ENCODE peak calls at places on chromosomes 3 and 15, in eight cellular contexts. P is HFF-Myc, A is AG09309, T is transverse colon, M is MM.1S, L is SK-N-SH, G is left lung, Z is sigmoid colon. S is an unnamed sample.

GRCh38 chr15:60346077-60346476 is 51.7 kb downstream of the ANXA2 start:
- DNase-seq in P (no peak), T (no peak), Z (no peak), M (no peak), L (no peak), G (no peak), A (no peak), S (no peak)

GRCh38 chr15:81191701-81192100 is 5.0 kb upstream of the IL16 start:
- DNase-seq in G (no peak), M (no peak), T (no peak), L (no peak), A (no peak), Z (no peak), P (no peak), S (no peak)

GRCh38 chr15:39144051-39144450 is 436.8 kb upstream of the THBS1 start:
- DNase-seq in A (no peak), G (no peak), P (no peak), Z (no peak), M (no peak), T (no peak), L (no peak), S (no peak)

GRCh38 chr15:39075311-39075710 is 505.6 kb upstream of the THBS1 start:
- DNase-seq in Z (no peak), P (no peak), G (no peak), M (no peak), L (no peak), A (peak), T (no peak), S (no peak)

GRCh38 chr15:65964792-65965433 is 95.6 kb downstream of the RAB11A start:
- DNase-seq in A (no peak), T (no peak), G (no peak), P (no peak), L (no peak), M (no peak), Z (no peak), S (no peak)

GRCh38 chr3:149273096-149273751 is 51.6 kb upstream of the CP start:
- DNase-seq in A (peak), G (no peak), L (peak), T (peak), P (peak), M (peak), Z (no peak), S (peak)

GRCh38 chr3:122992628-122993570 is 34.7 kb downstream of the SEMA5B start:
- DNase-seq in L (peak), T (no peak), A (no peak), G (no peak), P (no peak), M (no peak), Z (peak), S (no peak)

GRCh38 chr3:112132975-112133448 is at the start of gene GCSAM:
- DNase-seq in G (peak), P (no peak), Z (peak), L (no peak), M (peak), T (peak), A (no peak), S (no peak)

GRCh38 chr15:77266708-77267387 is 153.1 kb downstream of the PEAK1 start:
- DNase-seq in Z (no peak), T (no peak), L (no peak), A (peak), G (no peak), M (no peak), P (no peak), S (no peak)

GRCh38 chr3:129026728-129027543 is 25.8 kb downstream of the EFCC1 start:
- DNase-seq in M (peak), G (peak), T (peak), L (peak), A (peak), Z (peak), P (no peak), S (peak)

GRCh38 chr3:117549716-117550115 is 840.1 kb downstream of the TUSC7 start:
- DNase-seq in G (no peak), M (no peak), T (no peak), A (no peak), P (no peak), Z (no peak), L (no peak), S (no peak)

GRCh38 chr3:13346481-13347389 is 73.4 kb downstream of the NUP210 start:
- DNase-seq in T (peak), A (no peak), M (no peak), P (no peak), Z (no peak), G (peak), L (peak), S (no peak)

GRCh38 chr3:93907132-93907531 is 66.6 kb downstream of the PROS1 start:
- DNase-seq in Z (no peak), M (no peak), L (no peak), A (no peak), T (no peak), P (no peak), G (no peak), S (no peak)

GRCh38 chr15:100667405-100668320 is 65.3 kb downstream of the ASB7 start:
- DNase-seq in Z (peak), A (no peak), M (no peak), P (no peak), L (peak), G (peak), T (peak), S (no peak)

GRCh38 chr3:69020424-69020823 is 6.9 kb upstream of the EOGT start:
- DNase-seq in P (no peak), A (no peak), T (no peak), Z (no peak), G (no peak), M (peak), L (no peak), S (no peak)

GRCh38 chr3:51953445-51953844 is 1.7 kb upstream of the GPR62 start:
- DNase-seq in G (no peak), M (no peak), A (peak), Z (no peak), T (no peak), P (no peak), L (no peak), S (no peak)

GRCh38 chr3:37952564-37952963 is 38.0 kb upstream of the VILL start:
- DNase-seq in M (no peak), L (no peak), Z (no peak), A (no peak), G (no peak), T (no peak), P (no peak), S (no peak)

GRCh38 chr3:150421799-150422548 is 13.9 kb downstream of the TSC22D2 start:
- DNase-seq in P (no peak), G (no peak), T (no peak), Z (no peak), L (peak), M (no peak), A (no peak), S (no peak)

GRCh38 chr3:126926684-126927404 is 56.1 kb upstream of the PLXNA1 start:
- DNase-seq in L (no peak), G (peak), M (no peak), P (no peak), T (no peak), Z (peak), A (peak), S (no peak)

GRCh38 chr3:170826047-170826446 is 43.9 kb downstream of the RPL22L1 start:
- DNase-seq in L (no peak), G (no peak), Z (no peak), M (no peak), P (no peak), T (no peak), A (no peak), S (no peak)

GRCh38 chr3:135908737-135909136 is 56.8 kb upstream of the PPP2R3A start:
- DNase-seq in G (no peak), T (no peak), L (no peak), A (no peak), M (no peak), Z (no peak), P (no peak), S (no peak)

GRCh38 chr15:78671626-78672211 is 30.7 kb upstream of the CHRNB4 start:
- DNase-seq in Z (no peak), T (no peak), L (peak), G (no peak), P (no peak), M (no peak), A (no peak), S (no peak)

GRCh38 chr15:84982301-84982920 is 755 bp downstream of the PDE8A start:
- DNase-seq in M (no peak), G (peak), P (no peak), A (no peak), T (peak), Z (peak), L (no peak), S (peak)

GRCh38 chr3:8856721-8857120 is 87.3 kb upstream of the OXTR start:
- DNase-seq in P (no peak), L (no peak), Z (no peak), M (no peak), T (no peak), A (no peak), G (no peak), S (no peak)

GRCh38 chr3:86708908-86709307 is 282.0 kb downstream of the VGLL3 start:
- DNase-seq in G (no peak), M (no peak), T (no peak), A (no peak), L (no peak), P (no peak), Z (no peak), S (no peak)

GRCh38 chr15:90002428-90002844 is 1.3 kb downstream of the ZNF710 start:
- DNase-seq in G (peak), L (peak), P (no peak), Z (peak), A (no peak), T (peak), M (peak), S (no peak)

GRCh38 chr3:108546249-108546648 is 35.9 kb upstream of the MYH15 start:
- DNase-seq in L (no peak), P (no peak), M (no peak), T (no peak), Z (no peak), A (no peak), G (no peak), S (no peak)
- H3K4me3 ChIP-seq in L (no peak), P (no peak), M (no peak), T (no peak), Z (no peak), A (no peak), G (no peak), S (peak)

DNA sequence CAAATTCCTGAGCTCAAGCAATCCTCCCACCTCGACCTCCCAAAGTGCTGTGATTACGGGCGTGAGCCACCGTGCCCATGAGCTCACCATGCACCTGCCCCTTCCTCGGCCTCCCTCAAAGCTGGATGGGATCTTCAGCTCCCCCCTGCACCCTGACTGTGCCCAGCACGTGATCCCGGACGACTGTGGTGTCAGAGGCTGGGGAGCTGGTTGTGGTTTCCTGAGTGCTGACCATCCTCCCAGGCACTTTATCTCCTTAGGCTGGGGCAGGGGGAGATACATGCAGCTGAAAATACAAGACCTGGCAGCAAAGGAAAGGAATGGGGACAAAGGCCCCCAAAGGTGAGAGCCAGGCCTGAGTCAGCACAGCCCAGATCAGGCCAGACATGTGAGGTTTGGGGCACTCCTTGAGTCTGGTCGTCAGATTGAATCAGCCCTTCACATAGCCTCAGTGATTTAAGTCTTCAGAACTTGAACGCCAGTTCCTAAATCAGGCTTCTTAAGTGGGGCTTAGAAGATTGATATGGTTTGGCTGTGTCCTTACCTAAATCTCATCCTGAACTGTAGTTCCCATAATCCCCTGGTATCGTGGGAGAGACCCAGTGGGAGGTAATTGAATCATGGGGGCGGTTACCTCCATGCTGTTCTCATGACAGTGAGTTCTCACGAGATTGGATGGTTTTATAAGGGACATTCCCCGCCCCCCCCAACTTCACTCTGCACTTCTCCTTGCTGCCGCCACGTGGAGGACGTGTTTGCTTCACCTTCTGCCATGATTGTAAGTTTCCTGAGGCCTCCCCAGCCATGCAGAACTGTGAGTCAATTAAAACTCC is 35.8 kb downstream of the PRKCD start:
- DNase-seq in G (no peak), A (no peak), Z (no peak), L (peak), T (peak), M (peak), P (peak), S (no peak)
- TF ChIP-seq CTCF in G (no peak), A (no peak), Z (no peak), L (no peak), T (no peak), M (peak), P (no peak), S (no peak)

GRCh38 chr3:12285003-12285555 is 3.8 kb upstream of the PPARG start:
- DNase-seq in Z (no peak), M (no peak), A (no peak), P (no peak), G (no peak), T (no peak), L (no peak), S (no peak)

GRCh38 chr3:12279591-12280326 is 9.1 kb upstream of the PPARG start:
- DNase-seq in A (no peak), Z (no peak), T (no peak), M (no peak), P (no peak), L (no peak), G (no peak), S (no peak)

GRCh38 chr3:12284591-12284990 is 4.3 kb upstream of the PPARG start:
- DNase-seq in P (no peak), Z (no peak), A (no peak), T (no peak), L (no peak), M (no peak), G (no peak), S (no peak)

GRCh38 chr3:12275974-12276373 is 12.9 kb upstream of the PPARG start:
- DNase-seq in M (no peak), L (no peak), T (no peak), P (no peak), Z (no peak), G (no peak), A (no peak), S (no peak)

DNA sequence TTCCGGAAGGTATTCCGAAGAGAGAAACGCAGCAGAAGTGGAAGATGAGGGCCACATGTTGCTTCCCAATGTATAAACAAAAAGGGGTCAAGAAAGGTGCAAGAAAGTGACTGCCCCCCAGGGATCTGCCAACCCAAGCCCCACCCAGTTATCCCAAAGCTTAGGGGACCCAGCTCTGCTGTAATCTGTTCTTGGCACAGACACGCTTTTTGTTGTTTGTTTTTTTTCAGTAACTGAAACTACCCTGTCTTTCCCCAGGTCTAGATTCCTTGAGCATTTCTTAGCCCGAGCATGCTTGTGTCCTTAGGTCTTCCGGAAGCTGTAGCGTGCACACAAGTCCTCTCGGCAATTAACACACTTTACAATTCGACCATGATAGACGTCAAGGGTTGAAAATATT is 8.5 kb upstream of the PPARG start:
- DNase-seq in L (no peak), A (no peak), T (no peak), G (no peak), Z (no peak), M (no peak), P (no peak), S (no peak)
- H3K4me3 ChIP-seq in L (no peak), A (no peak), T (no peak), G (no peak), Z (no peak), M (no peak), P (no peak), S (no peak)

DNA sequence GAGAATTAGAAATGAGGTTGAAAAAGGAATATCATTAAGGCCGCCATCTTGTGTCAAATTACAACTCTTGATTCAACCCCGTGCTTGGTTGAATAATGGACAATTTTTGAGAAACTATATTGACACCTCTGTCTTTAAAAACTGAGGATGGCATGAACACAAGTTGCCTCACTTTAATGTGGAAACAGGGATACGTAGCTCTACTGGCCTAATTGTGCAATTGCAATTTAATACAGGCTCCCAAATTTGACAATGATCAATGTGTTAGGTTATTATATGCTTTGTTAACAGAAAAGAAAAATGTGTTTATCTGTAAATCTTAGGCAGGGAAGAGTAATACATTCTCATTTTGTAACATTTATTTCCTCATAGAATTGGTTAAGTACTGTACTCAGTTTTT is 77.1 kb upstream of the MCTP2 start:
- DNase-seq in L (no peak), G (no peak), A (no peak), T (no peak), M (no peak), Z (no peak), P (no peak), S (no peak)
- TF ChIP-seq CTCF in L (peak), G (no peak), A (no peak), T (no peak), M (no peak), Z (no peak), P (no peak), S (no peak)

GRCh38 chr3:143644370-143645089 is 203.7 kb downstream of the SLC9A9 start:
- DNase-seq in L (peak), P (peak), Z (no peak), A (peak), M (peak), T (peak), G (peak), S (peak)
- H3K4me3 ChIP-seq in L (no peak), P (no peak), Z (no peak), A (no peak), M (no peak), T (no peak), G (no peak), S (peak)

GRCh38 chr3:179876440-179876839 is 160.3 kb downstream of the PEX5L start:
- DNase-seq in P (no peak), M (no peak), A (no peak), L (no peak), Z (no peak), T (no peak), G (no peak), S (no peak)
- TF ChIP-seq CTCF in P (no peak), M (no peak), A (no peak), L (no peak), Z (no peak), T (no peak), G (no peak), S (no peak)

GRCh38 chr15:98865397-98866339 is 141.9 kb downstream of the PGPEP1L start:
- DNase-seq in M (peak), Z (peak), A (no peak), T (peak), L (peak), G (peak), P (no peak), S (no peak)
- H3K4me3 ChIP-seq in M (peak), Z (peak), A (peak), T (peak), L (peak), G (peak), P (peak), S (peak)